ENCODE peak calls at places on chromosomes 3 and 15, in seven cellular contexts. C, V, M, F, U, Q and Y are unnamed samples.

GRCh38 chr3:17033516-17034168 is 148.9 kb downstream of the PLCL2 start:
- DNase-seq in C (no peak), V (no peak), M (no peak), F (peak; percentile 8), U (no peak), Q (no peak), Y (no peak)

GRCh38 chr3:171704002-171704401 is 106.3 kb downstream of the PLD1 start:
- DNase-seq in C (peak; percentile 6), V (no peak), M (no peak), F (peak; percentile 37), U (no peak), Q (peak; percentile 30), Y (no peak)

GRCh38 chr15:96583671-96584070 is 253.2 kb downstream of the NR2F2 start:
- DNase-seq in C (no peak), V (no peak), M (no peak), F (no peak), U (no peak), Q (no peak), Y (no peak)

GRCh38 chr3:16516695-16517481 is 3.4 kb upstream of the RFTN1 start:
- DNase-seq in C (peak; percentile 38), V (peak; percentile 84), M (no peak), F (peak; percentile 74), U (peak; percentile 76), Q (no peak), Y (peak; percentile 32)

GRCh38 chr3:32630266-32630665 is 54.7 kb upstream of the CNOT10 start:
- DNase-seq in C (peak; percentile 19), V (no peak), M (no peak), F (no peak), U (no peak), Q (no peak), Y (no peak)

GRCh38 chr3:115021061-115021460 is 126.0 kb downstream of the ZBTB20 start:
- DNase-seq in C (no peak), V (no peak), M (no peak), F (no peak), U (no peak), Q (no peak), Y (no peak)

GRCh38 chr3:118628704-118629341 is 405.8 kb downstream of the IGSF11 start:
- DNase-seq in C (peak; percentile 59), V (no peak), M (no peak), F (peak; percentile 72), U (peak; percentile 31), Q (peak; percentile 58), Y (peak; percentile 15)

GRCh38 chr3:138381413-138381901 is 33.1 kb downstream of the MRAS start:
- DNase-seq in C (no peak), V (no peak), M (no peak), F (peak; percentile 26), U (peak; percentile 62), Q (no peak), Y (no peak)

GRCh38 chr3:46396129-46396528 is 10.7 kb downstream of the CCR5AS start:
- DNase-seq in C (no peak), V (no peak), M (no peak), F (no peak), U (no peak), Q (no peak), Y (peak; percentile 60)

GRCh38 chr3:23607184-23607847 is 198.4 kb upstream of the UBE2E1 start:
- DNase-seq in C (no peak), V (no peak), M (no peak), F (peak; percentile 31), U (no peak), Q (no peak), Y (no peak)

GRCh38 chr15:84944311-84944710 is 37.3 kb upstream of the PDE8A start:
- DNase-seq in C (no peak), V (no peak), M (no peak), F (no peak), U (no peak), Q (no peak), Y (no peak)

GRCh38 chr3:99902091-99902490 is 84.4 kb downstream of the CMSS1 start:
- DNase-seq in C (no peak), V (no peak), M (no peak), F (peak; percentile 43), U (no peak), Q (no peak), Y (no peak)

GRCh38 chr3:192831111-192831644 is 86.5 kb downstream of the MB21D2 start:
- DNase-seq in C (no peak), V (no peak), M (no peak), F (peak; percentile 98), U (no peak), Q (no peak), Y (no peak)

GRCh38 chr15:50017522-50017921 is 101.5 kb downstream of the ATP8B4 start:
- DNase-seq in C (no peak), V (no peak), M (no peak), F (no peak), U (no peak), Q (no peak), Y (no peak)

GRCh38 chr3:197374951-197375560 is 76.6 kb upstream of the DLG1 start:
- DNase-seq in C (no peak), V (peak; percentile 30), M (no peak), F (no peak), U (no peak), Q (no peak), Y (peak; percentile 45)

GRCh38 chr15:52031542-52031941 is 12.5 kb downstream of the MAPK6 start:
- DNase-seq in C (no peak), V (no peak), M (no peak), F (no peak), U (no peak), Q (peak; percentile 36), Y (no peak)

GRCh38 chr3:16060945-16061344 is 113.5 kb upstream of the GALNT15 start:
- DNase-seq in C (peak; percentile 44), V (no peak), M (no peak), F (peak; percentile 95), U (peak; percentile 86), Q (no peak), Y (peak; percentile 89)

GRCh38 chr15:89781891-89782618 is 5.9 kb downstream of the MESP2 start:
- DNase-seq in C (no peak), V (peak; percentile 48), M (no peak), F (peak; percentile 57), U (no peak), Q (peak; percentile 37), Y (no peak)

DNA sequence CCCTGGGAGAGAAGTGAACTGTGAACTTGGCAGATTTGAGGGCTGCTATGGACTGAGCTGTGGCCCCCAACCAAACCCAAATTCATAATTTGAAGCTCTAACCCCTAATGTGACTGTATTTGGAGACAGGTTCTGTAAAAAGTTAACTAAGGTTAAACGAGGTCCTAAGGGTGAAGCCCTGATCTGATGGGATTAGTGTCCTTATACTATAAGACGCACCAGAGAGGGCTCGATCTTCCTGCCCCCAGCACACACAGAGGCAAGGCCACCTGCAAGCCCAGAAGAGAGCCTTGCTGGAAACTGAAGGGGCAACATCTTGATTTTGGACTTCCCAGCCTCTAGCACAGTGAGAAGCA is 34.0 kb downstream of the TKT start:
- DNase-seq in C (no peak), V (peak; percentile 33), M (no peak), F (no peak), U (no peak), Q (no peak), Y (no peak)
- TF ChIP-seq POLR2A in C (no peak), V (no peak), M (no peak), F (no peak), U (no peak), Q (no peak), Y (no peak)

GRCh38 chr3:160566499-160566898 is 1.1 kb upstream of the KPNA4 start:
- DNase-seq in C (no peak), V (no peak), M (no peak), F (no peak), U (no peak), Q (no peak), Y (no peak)
- H3K4me3 ChIP-seq in C (peak overlapping the region; percentile 85), V (peak overlapping the region; percentile 72), M (peak overlapping the region; percentile 86), F (peak overlapping the region; percentile 54), U (peak overlapping the region; percentile 79), Q (peak overlapping the region; percentile 99), Y (no peak overlapping the region)

GRCh38 chr3:98592345-98592935 is 971 bp downstream of the CPOX start:
- DNase-seq in C (no peak), V (no peak), M (no peak), F (no peak), U (no peak), Q (no peak), Y (no peak)

GRCh38 chr3:98596902-98597500 is 3.6 kb upstream of the CPOX start:
- DNase-seq in C (peak; percentile 21), V (no peak), M (no peak), F (peak; percentile 34), U (no peak), Q (no peak), Y (no peak)

GRCh38 chr3:98594630-98594961 is 1.2 kb upstream of the CPOX start:
- DNase-seq in C (no peak), V (no peak), M (no peak), F (no peak), U (no peak), Q (no peak), Y (no peak)

GRCh38 chr3:98596087-98596486 is 2.7 kb upstream of the CPOX start:
- DNase-seq in C (no peak), V (no peak), M (no peak), F (no peak), U (no peak), Q (no peak), Y (no peak)

DNA sequence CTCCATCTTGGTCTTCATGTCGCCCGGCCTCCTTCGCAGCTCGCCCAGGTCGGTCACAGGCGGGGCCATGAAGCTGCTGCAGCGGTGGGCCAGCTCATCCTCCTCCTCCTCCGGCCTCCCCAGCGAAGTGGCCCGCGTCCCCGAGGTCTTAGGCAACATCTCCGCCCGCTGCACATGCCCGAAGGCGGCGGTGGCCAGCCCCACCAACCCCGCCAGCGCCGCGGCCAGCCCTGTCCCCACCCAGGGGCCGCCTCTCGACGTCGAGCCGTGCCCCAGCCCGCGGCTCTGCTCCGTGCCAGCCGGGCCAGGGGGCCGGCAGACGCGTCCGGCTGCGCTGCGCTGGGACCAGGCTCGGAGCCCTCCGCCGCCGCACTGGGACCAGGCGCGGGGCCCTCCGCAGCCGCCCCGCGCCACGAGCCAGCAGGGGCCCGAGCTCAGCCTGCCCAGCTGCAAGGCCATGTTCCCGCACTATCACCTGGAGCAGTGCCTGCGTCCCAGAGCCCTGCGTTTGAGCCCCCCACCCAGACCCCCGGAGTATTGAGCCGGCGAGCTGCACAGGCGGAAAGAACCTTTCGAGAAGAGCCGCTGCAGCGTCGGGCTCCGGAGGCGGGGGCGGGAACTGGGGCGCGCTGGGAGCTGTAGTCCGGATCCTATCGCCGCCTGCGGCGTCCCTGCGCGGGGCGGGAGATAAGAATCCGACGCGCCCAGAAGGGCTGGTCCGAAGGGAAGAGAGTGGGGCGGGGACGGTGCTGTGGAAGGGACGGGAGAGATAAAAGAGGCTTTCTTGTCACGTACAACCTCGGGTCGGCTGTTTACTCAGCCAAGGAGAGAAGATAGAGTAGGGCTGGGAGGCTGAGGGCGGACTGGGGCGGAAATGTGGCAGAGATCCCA is at the start of gene CPOX:
- DNase-seq in C (peak; percentile 81), V (peak; percentile 97), M (peak; percentile 34), F (peak; percentile 88), U (peak; percentile 74), Q (peak; percentile 93), Y (peak; percentile 89)
- TF ChIP-seq POLR2A in C (peak; percentile 50), V (no peak), M (no peak), F (no peak), U (peak; percentile 9), Q (peak; percentile 40), Y (no peak)

GRCh38 chr3:194323785-194324735 is 27.1 kb downstream of the CPN2 start:
- DNase-seq in C (peak; percentile 74), V (no peak), M (no peak), F (peak; percentile 48), U (no peak), Q (peak; percentile 63), Y (no peak)
- H3K4me3 ChIP-seq in C (peak overlapping the region; percentile 16), V (peak overlapping the region; percentile 28), M (peak overlapping the region; percentile 25), F (no peak overlapping the region), U (peak overlapping the region; percentile 23), Q (peak overlapping the region; percentile 29), Y (no peak overlapping the region)